ENCODE peak calls at places on chromosome 16, in six cellular contexts. One of them, this sample, is unnamed.

GRCh38 chr16:83715217-83715920 is 92.4 kb upstream of the HSBP1 start:
- DNase-seq in heart right ventricle: no peak
- DNase-seq in mammary epithelial cell: no peak
- DNase-seq in HFFc6: no peak
- DNase-seq in A549: no peak
- DNase-seq in PC-3: no peak
- DNase-seq in this sample: no peak

GRCh38 chr16:3957344-3957980 is 76.9 kb upstream of the CREBBP start:
- DNase-seq in heart right ventricle: no peak
- DNase-seq in mammary epithelial cell: no peak
- DNase-seq in HFFc6: no peak
- DNase-seq in A549: no peak
- DNase-seq in PC-3: no peak
- DNase-seq in this sample: no peak

GRCh38 chr16:74984194-74984669 is 691 bp downstream of the WDR59 start:
- DNase-seq in heart right ventricle: no peak
- DNase-seq in mammary epithelial cell: peak; percentile 35
- DNase-seq in HFFc6: peak; percentile 1
- DNase-seq in A549: peak; percentile 15
- DNase-seq in PC-3: peak; percentile 5
- DNase-seq in this sample: no peak

GRCh38 chr16:60137891-60138290 is 1403.8 kb upstream of the GOT2 start:
- DNase-seq in heart right ventricle: no peak
- DNase-seq in mammary epithelial cell: no peak
- DNase-seq in HFFc6: peak; percentile 13
- DNase-seq in A549: no peak
- DNase-seq in PC-3: no peak
- DNase-seq in this sample: no peak

GRCh38 chr16:3188925-3189825 is 1.2 kb downstream of the OR1F1 start:
- DNase-seq in heart right ventricle: no peak
- DNase-seq in mammary epithelial cell: peak; percentile 76
- DNase-seq in HFFc6: peak; percentile 72
- DNase-seq in A549: peak; percentile 52
- DNase-seq in PC-3: peak; percentile 27
- DNase-seq in this sample: peak; percentile 71

GRCh38 chr16:58451945-58452401 is 48.0 kb upstream of the NDRG4 start:
- DNase-seq in heart right ventricle: no peak
- DNase-seq in mammary epithelial cell: peak; percentile 62
- DNase-seq in HFFc6: peak; percentile 65
- DNase-seq in A549: peak; percentile 32
- DNase-seq in PC-3: peak; percentile 84
- DNase-seq in this sample: no peak

GRCh38 chr16:49857423-49858181 is 1.7 kb upstream of the ZNF423 start:
- DNase-seq in heart right ventricle: peak; percentile 62
- DNase-seq in mammary epithelial cell: peak; percentile 37
- DNase-seq in HFFc6: no peak
- DNase-seq in A549: peak; percentile 87
- DNase-seq in PC-3: peak; percentile 32
- DNase-seq in this sample: peak; percentile 89

GRCh38 chr16:56851671-56852400 is 13.2 kb upstream of the SLC12A3 start:
- DNase-seq in heart right ventricle: no peak
- DNase-seq in mammary epithelial cell: no peak
- DNase-seq in HFFc6: no peak
- DNase-seq in A549: no peak
- DNase-seq in PC-3: no peak
- DNase-seq in this sample: no peak

GRCh38 chr16:14509055-14509454 is 121.0 kb downstream of the PARN start:
- DNase-seq in heart right ventricle: no peak
- DNase-seq in mammary epithelial cell: peak; percentile 78
- DNase-seq in HFFc6: no peak
- DNase-seq in A549: peak; percentile 62
- DNase-seq in PC-3: peak; percentile 65
- DNase-seq in this sample: no peak

GRCh38 chr16:59604331-59604730 is 870.2 kb upstream of the GOT2 start:
- DNase-seq in heart right ventricle: no peak
- DNase-seq in mammary epithelial cell: peak; percentile 39
- DNase-seq in HFFc6: no peak
- DNase-seq in A549: no peak
- DNase-seq in PC-3: peak; percentile 7
- DNase-seq in this sample: no peak

GRCh38 chr16:66606000-66606751 is 1.7 kb downstream of the CMTM3 start:
- DNase-seq in heart right ventricle: no peak
- DNase-seq in mammary epithelial cell: peak; percentile 47
- DNase-seq in HFFc6: no peak
- DNase-seq in A549: no peak
- DNase-seq in PC-3: no peak
- DNase-seq in this sample: peak; percentile 72

GRCh38 chr16:65373095-65373494 is 251.2 kb upstream of the CDH11 start:
- DNase-seq in heart right ventricle: no peak
- DNase-seq in mammary epithelial cell: no peak
- DNase-seq in HFFc6: no peak
- DNase-seq in A549: no peak
- DNase-seq in PC-3: no peak
- DNase-seq in this sample: no peak

GRCh38 chr16:57862698-57863433 is 60.6 kb upstream of the KIFC3 start:
- DNase-seq in heart right ventricle: no peak
- DNase-seq in mammary epithelial cell: no peak
- DNase-seq in HFFc6: no peak
- DNase-seq in A549: peak; percentile 55
- DNase-seq in PC-3: no peak
- DNase-seq in this sample: no peak

GRCh38 chr16:56591377-56592060 is 2.2 kb downstream of the MT3 start:
- DNase-seq in heart right ventricle: no peak
- DNase-seq in mammary epithelial cell: no peak
- DNase-seq in HFFc6: no peak
- DNase-seq in A549: no peak
- DNase-seq in PC-3: no peak
- DNase-seq in this sample: no peak

GRCh38 chr16:15951852-15952251 is 2.4 kb downstream of the ABCC1 start:
- DNase-seq in heart right ventricle: no peak
- DNase-seq in mammary epithelial cell: no peak
- DNase-seq in HFFc6: no peak
- DNase-seq in A549: no peak
- DNase-seq in PC-3: no peak
- DNase-seq in this sample: no peak

GRCh38 chr16:14172200-14172805 is 101.2 kb downstream of the MRTFB start:
- DNase-seq in heart right ventricle: no peak
- DNase-seq in mammary epithelial cell: peak; percentile 54
- DNase-seq in HFFc6: peak; percentile 64
- DNase-seq in A549: no peak
- DNase-seq in PC-3: peak; percentile 42
- DNase-seq in this sample: no peak

GRCh38 chr16:71883193-71883848 is 661 bp downstream of the ZNF821 start:
- DNase-seq in heart right ventricle: no peak
- DNase-seq in mammary epithelial cell: peak; percentile 23
- DNase-seq in HFFc6: no peak
- DNase-seq in A549: no peak
- DNase-seq in PC-3: peak; percentile 30
- DNase-seq in this sample: peak; percentile 80

GRCh38 chr16:47905771-47906170 is 250.0 kb downstream of the ABCC12 start:
- DNase-seq in heart right ventricle: no peak
- DNase-seq in mammary epithelial cell: peak; percentile 90
- DNase-seq in HFFc6: peak; percentile 66
- DNase-seq in A549: no peak
- DNase-seq in PC-3: peak; percentile 79
- DNase-seq in this sample: no peak

GRCh38 chr16:84741351-84741791 is 41.6 kb downstream of the USP10 start:
- DNase-seq in heart right ventricle: no peak
- DNase-seq in mammary epithelial cell: no peak
- DNase-seq in HFFc6: peak; percentile 69
- DNase-seq in A549: no peak
- DNase-seq in PC-3: peak; percentile 33
- DNase-seq in this sample: no peak

GRCh38 chr16:21164521-21165168 is 6.2 kb downstream of the LDAF1 start:
- DNase-seq in heart right ventricle: no peak
- DNase-seq in mammary epithelial cell: no peak
- DNase-seq in HFFc6: no peak
- DNase-seq in A549: no peak
- DNase-seq in PC-3: no peak
- DNase-seq in this sample: no peak

GRCh38 chr16:66830422-66831404 is at the start of gene NAE1:
- DNase-seq in heart right ventricle: peak; percentile 92
- DNase-seq in mammary epithelial cell: peak; percentile 83
- DNase-seq in HFFc6: peak; percentile 63
- DNase-seq in A549: peak; percentile 84
- DNase-seq in PC-3: peak; percentile 89
- DNase-seq in this sample: peak; percentile 97

GRCh38 chr16:87129771-87130170 is 187.4 kb downstream of the C16orf95 start:
- DNase-seq in heart right ventricle: no peak
- DNase-seq in mammary epithelial cell: peak; percentile 74
- DNase-seq in HFFc6: peak; percentile 69
- DNase-seq in A549: no peak
- DNase-seq in PC-3: peak; percentile 63
- DNase-seq in this sample: no peak

DNA sequence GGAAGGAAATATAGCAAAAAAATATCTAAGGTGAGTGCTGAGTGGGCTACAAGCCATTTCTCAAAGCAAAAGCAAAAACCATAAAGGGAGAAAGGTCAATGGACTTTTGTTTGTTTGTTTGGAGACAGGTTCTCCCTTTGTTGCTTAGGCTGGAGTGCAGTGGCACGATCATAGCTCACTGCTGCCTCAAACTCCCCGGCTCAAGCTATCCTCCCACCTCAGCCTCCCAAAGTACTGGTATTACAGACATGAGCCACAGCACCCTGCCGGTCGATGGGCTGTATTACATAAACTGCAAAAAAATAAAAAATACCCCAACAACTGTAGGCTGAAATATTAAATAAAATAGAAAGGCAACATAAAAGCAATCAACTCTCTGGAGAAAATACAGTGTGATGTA is 3.5 kb upstream of the RBBP6 start:
- DNase-seq in heart right ventricle: no peak
- DNase-seq in mammary epithelial cell: no peak
- DNase-seq in HFFc6: no peak
- DNase-seq in A549: no peak
- DNase-seq in PC-3: no peak
- DNase-seq in this sample: no peak
- TF ChIP-seq CTCF in heart right ventricle: no peak
- TF ChIP-seq CTCF in mammary epithelial cell: peak; percentile 15
- TF ChIP-seq CTCF in HFFc6: peak; percentile 25
- TF ChIP-seq CTCF in A549: no peak
- TF ChIP-seq CTCF in PC-3: no peak
- TF ChIP-seq CTCF in this sample: no peak

GRCh38 chr16:1690810-1691209 is 12.7 kb downstream of the JPT2 start:
- DNase-seq in heart right ventricle: no peak
- DNase-seq in mammary epithelial cell: no peak
- DNase-seq in HFFc6: no peak
- DNase-seq in A549: no peak
- DNase-seq in PC-3: no peak
- DNase-seq in this sample: no peak

GRCh38 chr16:1688807-1689560 is 10.9 kb downstream of the JPT2 start:
- DNase-seq in heart right ventricle: no peak
- DNase-seq in mammary epithelial cell: peak; percentile 96
- DNase-seq in HFFc6: no peak
- DNase-seq in A549: peak; percentile 89
- DNase-seq in PC-3: peak; percentile 95
- DNase-seq in this sample: no peak

GRCh38 chr16:1689853-1690252 is 11.8 kb downstream of the JPT2 start:
- DNase-seq in heart right ventricle: no peak
- DNase-seq in mammary epithelial cell: no peak
- DNase-seq in HFFc6: no peak
- DNase-seq in A549: no peak
- DNase-seq in PC-3: peak; percentile 23
- DNase-seq in this sample: no peak

GRCh38 chr16:1691956-1692355 is 13.9 kb downstream of the JPT2 start:
- DNase-seq in heart right ventricle: no peak
- DNase-seq in mammary epithelial cell: peak; percentile 91
- DNase-seq in HFFc6: peak; percentile 42
- DNase-seq in A549: peak; percentile 82
- DNase-seq in PC-3: peak; percentile 93
- DNase-seq in this sample: no peak

DNA sequence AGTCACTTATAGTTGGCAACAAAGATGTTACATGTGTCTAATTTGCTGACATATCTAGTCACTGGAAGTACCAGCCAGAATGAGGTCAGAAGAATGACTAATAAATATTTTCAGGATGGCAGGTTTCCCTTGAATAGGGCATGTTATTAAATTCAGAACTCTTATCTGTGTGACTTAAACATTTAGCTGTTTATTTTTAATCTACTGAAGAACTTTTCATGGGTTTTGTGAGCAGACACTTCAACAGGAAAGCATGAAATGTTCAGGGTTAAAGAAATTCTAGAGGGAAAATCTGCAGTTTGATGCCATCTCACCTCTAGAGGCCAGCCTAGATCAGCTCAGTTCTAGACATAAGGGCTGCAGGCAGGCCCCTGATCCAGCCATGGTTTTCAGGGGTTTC is 13.2 kb downstream of the JPT2 start:
- DNase-seq in heart right ventricle: no peak
- DNase-seq in mammary epithelial cell: peak; percentile 75
- DNase-seq in HFFc6: peak; percentile 47
- DNase-seq in A549: no peak
- DNase-seq in PC-3: peak; percentile 70
- DNase-seq in this sample: no peak
- TF ChIP-seq CTCF in heart right ventricle: no peak
- TF ChIP-seq CTCF in mammary epithelial cell: peak; percentile 19
- TF ChIP-seq CTCF in HFFc6: peak; percentile 50
- TF ChIP-seq CTCF in A549: peak; percentile 38
- TF ChIP-seq CTCF in PC-3: peak; percentile 35
- TF ChIP-seq CTCF in this sample: no peak

DNA sequence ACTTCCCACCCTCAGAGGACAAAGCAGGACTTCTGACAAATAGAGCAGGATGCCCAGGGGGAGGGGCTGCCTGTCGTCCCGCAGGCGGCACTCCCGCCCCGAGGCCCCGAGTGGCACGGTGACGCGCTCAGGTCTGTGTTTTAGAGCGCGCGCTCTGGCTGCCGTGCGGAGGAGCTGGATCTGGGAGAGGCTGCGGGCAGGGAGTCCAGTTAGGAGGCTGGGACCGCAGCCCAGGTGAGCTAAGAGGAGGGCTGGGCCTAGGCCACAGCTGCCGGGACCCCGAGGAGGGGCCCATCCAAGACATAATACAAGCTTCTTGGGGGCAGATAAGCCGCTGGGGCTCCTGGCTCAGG is 6.4 kb downstream of the DOC2A start:
- DNase-seq in heart right ventricle: no peak
- DNase-seq in mammary epithelial cell: no peak
- DNase-seq in HFFc6: no peak
- DNase-seq in A549: no peak
- DNase-seq in PC-3: no peak
- DNase-seq in this sample: no peak
- TF ChIP-seq CTCF in heart right ventricle: no peak
- TF ChIP-seq CTCF in mammary epithelial cell: no peak
- TF ChIP-seq CTCF in HFFc6: no peak
- TF ChIP-seq CTCF in A549: no peak
- TF ChIP-seq CTCF in PC-3: no peak
- TF ChIP-seq CTCF in this sample: no peak

DNA sequence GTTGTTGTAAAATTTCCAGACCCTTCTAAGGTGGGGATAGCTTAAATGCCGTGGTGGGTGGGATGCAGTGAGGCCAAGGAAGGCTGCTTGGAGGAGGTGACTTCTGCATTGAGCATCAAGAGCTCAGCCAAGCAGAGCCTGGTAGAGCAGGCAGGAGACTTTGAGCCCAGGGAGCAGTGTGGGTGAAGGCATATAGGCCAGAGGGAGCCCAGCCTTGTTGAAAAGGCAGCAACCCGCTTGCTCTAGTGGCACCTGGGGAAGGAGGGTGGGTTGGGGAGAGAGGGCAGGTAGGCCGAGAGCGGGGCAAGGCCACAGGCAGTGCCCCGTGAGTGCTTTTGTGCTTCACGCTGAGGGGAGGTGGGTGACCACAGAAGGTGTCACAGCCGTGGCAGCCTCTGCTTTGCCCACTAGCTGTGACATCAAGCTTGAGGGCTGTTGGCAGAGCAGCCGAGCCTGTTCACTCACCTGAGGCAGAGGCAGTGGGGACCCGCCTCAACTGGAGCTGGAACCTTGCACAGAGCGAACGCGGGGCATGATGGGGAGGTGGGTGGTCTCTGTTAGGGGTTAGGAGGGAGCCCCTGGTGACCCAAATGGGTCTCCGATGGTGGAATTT is 56.1 kb downstream of the IRF8 start:
- DNase-seq in heart right ventricle: no peak
- DNase-seq in mammary epithelial cell: no peak
- DNase-seq in HFFc6: no peak
- DNase-seq in A549: no peak
- DNase-seq in PC-3: no peak
- DNase-seq in this sample: no peak
- TF ChIP-seq CTCF in heart right ventricle: no peak
- TF ChIP-seq CTCF in mammary epithelial cell: no peak
- TF ChIP-seq CTCF in HFFc6: no peak
- TF ChIP-seq CTCF in A549: no peak
- TF ChIP-seq CTCF in PC-3: no peak
- TF ChIP-seq CTCF in this sample: no peak

This sample was measured in GM20000.